ENCODE peak calls at places on chromosomes 13 and 19, in four cellular contexts. Y is mesendoderm, E is IMR-90, S is H1. X is an unnamed sample.

GRCh38 chr19:10259162-10259905 is 7.3 kb downstream of the MRPL4 start:
- DNase-seq in Y (peak; percentile 95), S (peak; percentile 69), E (peak; percentile 85), X (peak; percentile 93)

GRCh38 chr13:55538424-55538823 is 1602.3 kb upstream of the PRR20A start:
- DNase-seq in E (no peak), S (no peak), Y (peak; percentile 11), X (no peak)

GRCh38 chr13:33751151-33751550 is 66.8 kb upstream of the RFC3 start:
- DNase-seq in E (peak; percentile 46), S (no peak), Y (no peak), X (no peak)

GRCh38 chr13:102020611-102021216 is 381.1 kb downstream of the FGF14 start:
- DNase-seq in Y (no peak), S (no peak), E (no peak), X (no peak)

GRCh38 chr13:80339841-80340642 is 884 bp downstream of the SPRY2 start:
- DNase-seq in Y (peak; percentile 56), S (no peak), E (peak; percentile 42), X (no peak)

GRCh38 chr19:57560049-57560491 is 407 bp upstream of the ZNF550 start:
- DNase-seq in E (peak; percentile 76), S (no peak), Y (no peak), X (no peak)

GRCh38 chr13:109288151-109288709 is 498.2 kb downstream of the IRS2 start:
- DNase-seq in S (no peak), E (peak; percentile 25), Y (no peak), X (no peak)

GRCh38 chr13:65378943-65379519 is 1851.1 kb downstream of the PCDH9 start:
- DNase-seq in Y (peak; percentile 58), S (no peak), E (peak; percentile 27), X (no peak)

GRCh38 chr19:51129716-51130115 is 5.0 kb downstream of the SIGLEC9 start:
- DNase-seq in S (no peak), E (no peak), Y (no peak), X (no peak)

GRCh38 chr13:114313061-114313860 is 1.0 kb upstream of the CHAMP1 start:
- DNase-seq in E (peak; percentile 51), S (no peak), Y (peak; percentile 40), X (no peak)

GRCh38 chr19:7904074-7905020 is 670 bp downstream of the MAP2K7 start:
- DNase-seq in S (no peak), Y (peak; percentile 46), E (no peak), X (no peak)

GRCh38 chr19:46860846-46861690 is at the start of gene ARHGAP35:
- DNase-seq in E (no peak), S (no peak), Y (no peak), X (peak; percentile 82)

GRCh38 chr13:45519473-45519872 is 54.7 kb downstream of the COG3 start:
- DNase-seq in S (no peak), Y (no peak), E (no peak), X (no peak)

GRCh38 chr19:54454781-54455675 is 6.0 kb downstream of the LENG8 start:
- DNase-seq in Y (no peak), S (no peak), E (no peak), X (no peak)

GRCh38 chr19:41917676-41918075 is 10.6 kb downstream of the ERFL start:
- DNase-seq in E (no peak), Y (no peak), S (no peak), X (no peak)

GRCh38 chr13:30616927-30617314 is 799 bp upstream of the USPL1 start:
- DNase-seq in S (peak; percentile 17), E (peak; percentile 89), Y (peak; percentile 95), X (no peak)

GRCh38 chr19:21328402-21328801 is 808 bp downstream of the ZNF708 start:
- DNase-seq in E (no peak), S (no peak), Y (peak; percentile 82), X (no peak)

GRCh38 chr19:55660404-55660803 is 5.6 kb downstream of the U2AF2 start:
- DNase-seq in E (no peak), Y (no peak), S (no peak), X (no peak)

GRCh38 chr13:49859568-49859967 is 67.1 kb upstream of the KPNA3 start:
- DNase-seq in Y (no peak), S (no peak), E (peak; percentile 92), X (no peak)

GRCh38 chr19:29266001-29266400 is 53.0 kb upstream of the UQCRFS1 start:
- DNase-seq in Y (no peak), E (no peak), S (no peak), X (peak; percentile 15)

GRCh38 chr19:10549733-10550132 is 6.0 kb downstream of the ATG4D start:
- DNase-seq in S (no peak), Y (no peak), E (no peak), X (no peak)

GRCh38 chr13:78382481-78382880 is 220.9 kb downstream of the POU4F1 start:
- DNase-seq in Y (no peak), S (no peak), E (no peak), X (no peak)

GRCh38 chr13:95530178-95530577 is 22.3 kb upstream of the CLDN10 start:
- DNase-seq in S (no peak), E (peak; percentile 5), Y (no peak), X (no peak)

GRCh38 chr13:76884571-76885202 is 1.5 kb downstream of the KCTD12 start:
- DNase-seq in Y (no peak), E (peak; percentile 20), S (no peak), X (no peak)

GRCh38 chr19:53882391-53883050 is 524 bp downstream of the PRKCG start:
- DNase-seq in S (no peak), Y (no peak), E (no peak), X (no peak)

GRCh38 chr13:110266983-110267382 is 40.0 kb downstream of the COL4A1 start:
- DNase-seq in Y (peak; percentile 64), S (no peak), E (no peak), X (peak; percentile 69)

GRCh38 chr13:110393761-110394160 is 86.7 kb downstream of the COL4A2 start:
- DNase-seq in S (no peak), Y (no peak), E (no peak), X (no peak)

GRCh38 chr19:5349041-5349440 is 8.4 kb upstream of the PTPRS start:
- DNase-seq in S (no peak), Y (peak; percentile 70), E (no peak), X (no peak)

GRCh38 chr13:107208889-107209288 is 641.0 kb upstream of the ARGLU1 start:
- DNase-seq in S (no peak), E (no peak), Y (no peak), X (no peak)
- H3K56ac ChIP-seq in S (no peak overlapping the region), E (no peak overlapping the region), Y (no peak overlapping the region), X (no peak overlapping the region)

GRCh38 chr13:98403076-98403475 is 173.8 kb downstream of the STK24 start:
- DNase-seq in S (no peak), Y (no peak), E (no peak), X (no peak)
- H3K56ac ChIP-seq in S (no peak overlapping the region), Y (no peak overlapping the region), E (no peak overlapping the region), X (no peak overlapping the region)

GRCh38 chr19:1217366-1217765 is 11.8 kb downstream of the STK11 start:
- DNase-seq in Y (no peak), E (no peak), S (no peak), X (no peak)
- H3K56ac ChIP-seq in Y (no peak overlapping the region), E (no peak overlapping the region), S (no peak overlapping the region), X (no peak overlapping the region)

GRCh38 chr19:35553385-35554000 is 8.1 kb downstream of the TMEM147 start:
- DNase-seq in S (no peak), Y (no peak), E (no peak), X (no peak)

GRCh38 chr19:35554076-35554475 is 8.7 kb downstream of the TMEM147 start:
- DNase-seq in S (no peak), E (no peak), Y (no peak), X (no peak)

GRCh38 chr19:35551091-35551810 is 5.8 kb downstream of the TMEM147 start:
- DNase-seq in E (no peak), S (no peak), Y (no peak), X (no peak)

GRCh38 chr19:35555301-35556005 is 8.0 kb downstream of the ATP4A start:
- DNase-seq in S (no peak), E (peak; percentile 35), Y (peak; percentile 75), X (peak; percentile 74)

DNA sequence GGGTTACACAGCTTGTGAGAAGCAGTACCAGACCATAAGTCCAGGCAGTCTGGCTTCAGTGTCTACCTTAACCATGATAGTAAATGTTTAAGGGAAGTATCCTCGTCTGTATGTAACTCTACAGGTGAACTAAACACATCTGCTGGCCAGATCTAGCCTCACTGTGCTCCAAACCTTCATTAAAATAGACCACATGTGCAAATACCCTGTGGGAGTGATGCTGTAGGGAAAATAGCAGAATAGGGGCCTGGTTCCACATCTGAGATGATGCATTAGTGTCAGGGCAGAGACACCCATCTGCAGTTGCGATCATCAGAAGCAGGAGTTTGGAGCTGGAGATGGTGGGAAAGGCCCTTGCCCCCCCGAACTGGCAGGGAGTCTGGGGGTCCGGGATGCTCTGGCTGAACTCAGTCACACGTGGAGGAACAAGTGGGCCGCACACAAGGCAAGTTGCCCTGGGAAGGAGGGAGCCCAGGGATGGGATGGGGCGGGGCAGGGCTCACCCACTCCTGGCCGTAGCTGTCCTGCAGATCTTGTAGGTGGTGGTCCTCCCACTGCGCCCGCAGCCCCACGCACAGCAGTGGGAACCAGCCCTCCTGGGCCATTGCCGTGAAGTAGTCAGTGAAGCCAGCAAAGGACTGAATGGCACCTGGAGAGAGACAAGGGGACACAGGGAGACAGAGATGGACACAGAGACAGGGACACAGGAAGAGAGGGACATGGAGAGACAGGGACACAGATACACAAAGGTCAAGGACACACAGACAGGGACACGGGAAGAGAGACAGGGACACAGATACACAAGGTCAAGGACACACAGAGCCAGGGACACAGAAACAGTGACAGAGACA is 7.3 kb downstream of the TMEM147 start:
- DNase-seq in S (no peak), Y (no peak), E (no peak), X (no peak)
- H3K56ac ChIP-seq in S (no peak overlapping the region), Y (no peak overlapping the region), E (no peak overlapping the region), X (no peak overlapping the region)